ENCODE peak calls at places on chromosomes 4 and X, in four cellular contexts. One of them, this sample, is unnamed.

GRCh38 chrX:47743504-47743903 is 84.5 kb upstream of the UXT start:
- DNase-seq in MM.1S: no peak
- DNase-seq in aorta: no peak
- DNase-seq in CD4-positive, CD25-positive, alpha-beta regulatory T cell: no peak
- DNase-seq in this sample: peak; percentile 26

GRCh38 chr4:8558080-8558960 is 21.9 kb upstream of the GPR78 start:
- DNase-seq in MM.1S: no peak
- DNase-seq in aorta: peak; percentile 65
- DNase-seq in CD4-positive, CD25-positive, alpha-beta regulatory T cell: no peak
- DNase-seq in this sample: no peak

GRCh38 chr4:167114416-167114971 is 119.8 kb downstream of the SPOCK3 start:
- DNase-seq in MM.1S: no peak
- DNase-seq in aorta: no peak
- DNase-seq in CD4-positive, CD25-positive, alpha-beta regulatory T cell: no peak
- DNase-seq in this sample: peak; percentile 19

GRCh38 chr4:36004231-36004851 is 240.0 kb downstream of the ARAP2 start:
- DNase-seq in MM.1S: no peak
- DNase-seq in aorta: no peak
- DNase-seq in CD4-positive, CD25-positive, alpha-beta regulatory T cell: no peak
- DNase-seq in this sample: no peak

GRCh38 chrX:30085571-30085970 is 129.8 kb upstream of the MAGEB2 start:
- DNase-seq in MM.1S: no peak
- DNase-seq in aorta: no peak
- DNase-seq in CD4-positive, CD25-positive, alpha-beta regulatory T cell: no peak
- DNase-seq in this sample: no peak

GRCh38 chr4:89703831-89704230 is 133.1 kb downstream of the SNCA start:
- DNase-seq in MM.1S: no peak
- DNase-seq in aorta: no peak
- DNase-seq in CD4-positive, CD25-positive, alpha-beta regulatory T cell: no peak
- DNase-seq in this sample: no peak

GRCh38 chr4:38150766-38151165 is 190.6 kb downstream of the PTTG2 start:
- DNase-seq in MM.1S: no peak
- DNase-seq in aorta: no peak
- DNase-seq in CD4-positive, CD25-positive, alpha-beta regulatory T cell: no peak
- DNase-seq in this sample: no peak

GRCh38 chr4:3310301-3311094 is 17.7 kb downstream of the RGS12 start:
- DNase-seq in MM.1S: no peak
- DNase-seq in aorta: peak; percentile 72
- DNase-seq in CD4-positive, CD25-positive, alpha-beta regulatory T cell: no peak
- DNase-seq in this sample: no peak

GRCh38 chr4:116702949-116703348 is 382.4 kb downstream of the TRAM1L1 start:
- DNase-seq in MM.1S: peak; percentile 21
- DNase-seq in aorta: no peak
- DNase-seq in CD4-positive, CD25-positive, alpha-beta regulatory T cell: no peak
- DNase-seq in this sample: no peak

GRCh38 chrX:12999422-12999821 is 24.5 kb downstream of the TMSB4X start:
- DNase-seq in MM.1S: peak; percentile 71
- DNase-seq in aorta: no peak
- DNase-seq in CD4-positive, CD25-positive, alpha-beta regulatory T cell: peak; percentile 11
- DNase-seq in this sample: peak; percentile 33

GRCh38 chrX:53681661-53682060 is 4.9 kb downstream of the HUWE1 start:
- DNase-seq in MM.1S: no peak
- DNase-seq in aorta: no peak
- DNase-seq in CD4-positive, CD25-positive, alpha-beta regulatory T cell: no peak
- DNase-seq in this sample: peak; percentile 64

GRCh38 chr4:37268311-37268710 is 23.8 kb downstream of the NWD2 start:
- DNase-seq in MM.1S: no peak
- DNase-seq in aorta: no peak
- DNase-seq in CD4-positive, CD25-positive, alpha-beta regulatory T cell: no peak
- DNase-seq in this sample: no peak

GRCh38 chrX:12319012-12319519 is 180.8 kb downstream of the FRMPD4 start:
- DNase-seq in MM.1S: no peak
- DNase-seq in aorta: no peak
- DNase-seq in CD4-positive, CD25-positive, alpha-beta regulatory T cell: no peak
- DNase-seq in this sample: no peak

GRCh38 chr4:150578745-150579470 is 3.0 kb upstream of the MAB21L2 start:
- DNase-seq in MM.1S: no peak
- DNase-seq in aorta: no peak
- DNase-seq in CD4-positive, CD25-positive, alpha-beta regulatory T cell: no peak
- DNase-seq in this sample: peak; percentile 66

GRCh38 chrX:119672252-119672825 is 20.6 kb downstream of the SEPTIN6 start:
- DNase-seq in MM.1S: no peak
- DNase-seq in aorta: no peak
- DNase-seq in CD4-positive, CD25-positive, alpha-beta regulatory T cell: no peak
- DNase-seq in this sample: peak; percentile 61

GRCh38 chr4:177051473-177052060 is 258.1 kb upstream of the NEIL3 start:
- DNase-seq in MM.1S: peak; percentile 69
- DNase-seq in aorta: no peak
- DNase-seq in CD4-positive, CD25-positive, alpha-beta regulatory T cell: no peak
- DNase-seq in this sample: no peak

GRCh38 chrX:118508221-118508620 is 12.6 kb downstream of the DOCK11 start:
- DNase-seq in MM.1S: no peak
- DNase-seq in aorta: no peak
- DNase-seq in CD4-positive, CD25-positive, alpha-beta regulatory T cell: no peak
- DNase-seq in this sample: no peak

GRCh38 chrX:78708171-78708570 is 39.3 kb upstream of the LPAR4 start:
- DNase-seq in MM.1S: no peak
- DNase-seq in aorta: no peak
- DNase-seq in CD4-positive, CD25-positive, alpha-beta regulatory T cell: no peak
- DNase-seq in this sample: peak; percentile 57

GRCh38 chr4:6938237-6938636 is 28.6 kb downstream of the TBC1D14 start:
- DNase-seq in MM.1S: no peak
- DNase-seq in aorta: no peak
- DNase-seq in CD4-positive, CD25-positive, alpha-beta regulatory T cell: no peak
- DNase-seq in this sample: no peak

GRCh38 chrX:129932137-129932791 is 26.3 kb downstream of the UTP14A start:
- DNase-seq in MM.1S: peak; percentile 77
- DNase-seq in aorta: peak; percentile 94
- DNase-seq in CD4-positive, CD25-positive, alpha-beta regulatory T cell: peak; percentile 79
- DNase-seq in this sample: peak; percentile 92

GRCh38 chr4:164748375-164748774 is 5.6 kb upstream of the SMIM31 start:
- DNase-seq in MM.1S: peak; percentile 40
- DNase-seq in aorta: no peak
- DNase-seq in CD4-positive, CD25-positive, alpha-beta regulatory T cell: no peak
- DNase-seq in this sample: peak; percentile 8

DNA sequence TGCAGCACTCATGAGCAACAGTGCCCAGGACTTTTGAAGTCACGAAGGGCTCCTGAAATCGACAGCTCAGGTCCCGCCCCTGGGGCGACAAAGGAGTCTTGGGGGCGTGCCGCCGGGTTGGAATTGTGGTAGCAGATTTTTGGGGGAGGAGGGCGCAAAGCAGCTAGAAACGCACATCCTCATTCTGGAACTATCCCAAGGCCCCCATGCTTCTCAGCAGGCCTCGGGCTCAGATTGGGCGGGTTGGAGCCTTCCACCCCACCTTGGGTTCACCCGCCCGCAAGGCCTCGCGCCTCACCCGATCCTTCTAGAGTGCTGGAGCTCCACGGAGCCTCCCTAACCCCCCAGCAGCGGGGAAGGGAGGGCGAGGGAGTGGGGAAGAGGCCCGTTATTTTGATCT is 85.6 kb downstream of the HPRT1 start:
- DNase-seq in MM.1S: no peak
- DNase-seq in aorta: no peak
- DNase-seq in CD4-positive, CD25-positive, alpha-beta regulatory T cell: no peak
- DNase-seq in this sample: no peak
- H3K4me3 ChIP-seq in MM.1S: no peak overlapping the region
- H3K4me3 ChIP-seq in aorta: no peak overlapping the region
- H3K4me3 ChIP-seq in CD4-positive, CD25-positive, alpha-beta regulatory T cell: no peak overlapping the region
- H3K4me3 ChIP-seq in this sample: no peak overlapping the region

GRCh38 chrX:56986138-56986537 is 9.2 kb downstream of the SPIN3 start:
- DNase-seq in MM.1S: no peak
- DNase-seq in aorta: no peak
- DNase-seq in CD4-positive, CD25-positive, alpha-beta regulatory T cell: no peak
- DNase-seq in this sample: no peak

GRCh38 chrX:56987741-56988140 is 7.6 kb downstream of the SPIN3 start:
- DNase-seq in MM.1S: no peak
- DNase-seq in aorta: no peak
- DNase-seq in CD4-positive, CD25-positive, alpha-beta regulatory T cell: no peak
- DNase-seq in this sample: no peak
- H3K9me3 ChIP-seq in MM.1S: no peaks in the 10 kb centered on the region
- H3K9me3 ChIP-seq in aorta: no peaks in the 10 kb centered on the region
- H3K9me3 ChIP-seq in CD4-positive, CD25-positive, alpha-beta regulatory T cell: no peaks in the 10 kb centered on the region
- H3K9me3 ChIP-seq in this sample: no peaks in the 10 kb centered on the region

GRCh38 chr4:30722916-30723270 is 2.7 kb downstream of the PCDH7 start:
- DNase-seq in MM.1S: no peak
- DNase-seq in aorta: no peak
- DNase-seq in CD4-positive, CD25-positive, alpha-beta regulatory T cell: no peak
- DNase-seq in this sample: peak; percentile 9
- H3K4me3 ChIP-seq in MM.1S: no peak overlapping the region
- H3K4me3 ChIP-seq in aorta: peak overlapping the region; percentile 95
- H3K4me3 ChIP-seq in CD4-positive, CD25-positive, alpha-beta regulatory T cell: no peak overlapping the region
- H3K4me3 ChIP-seq in this sample: peak overlapping the region; percentile 73

DNA sequence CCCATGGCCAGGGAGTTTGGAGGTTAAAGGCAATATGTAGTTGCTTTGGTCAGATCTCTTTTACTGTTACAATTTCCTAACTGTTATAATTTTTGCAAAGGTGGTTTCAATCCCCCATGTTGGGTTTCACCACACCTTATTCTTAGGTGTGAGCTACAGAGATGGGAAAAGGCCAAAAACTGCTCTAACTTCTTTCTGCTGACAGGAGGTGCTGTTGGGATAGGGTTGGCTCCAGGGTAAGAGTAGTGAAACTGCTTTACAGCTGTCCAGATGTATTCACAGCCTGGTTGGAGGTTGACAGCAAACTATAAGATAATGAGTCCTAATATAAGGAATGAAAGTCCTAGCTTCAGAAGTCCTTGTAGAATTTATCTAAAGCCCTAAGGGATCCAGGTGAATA is 181.3 kb upstream of the TEX13D start:
- DNase-seq in MM.1S: no peak
- DNase-seq in aorta: no peak
- DNase-seq in CD4-positive, CD25-positive, alpha-beta regulatory T cell: no peak
- DNase-seq in this sample: no peak
- H3K9me3 ChIP-seq in MM.1S: no peaks in the 10 kb centered on the region
- H3K9me3 ChIP-seq in aorta: peaks cover 2% of the 10 kb centered on the region
- H3K9me3 ChIP-seq in CD4-positive, CD25-positive, alpha-beta regulatory T cell: peaks cover 2% of the 10 kb centered on the region
- H3K9me3 ChIP-seq in this sample: no peaks in the 10 kb centered on the region

This sample was measured in fibroblast of lung.